ENCODE peak calls at places on chromosomes 4 and X, in six cellular contexts. One of them, this sample, is unnamed.

GRCh38 chr4:176002007-176002623 is 63.5 kb upstream of the WDR17 start:
- DNase-seq in NCI-H1694: no peak
- DNase-seq in activated gamma-delta T cell: peak
- DNase-seq in cardiac fibroblast: peak
- DNase-seq in right lobe of liver: peak
- DNase-seq in cerebellum: peak
- DNase-seq in this sample: no peak

GRCh38 chrX:8090906-8091305 is 80.2 kb downstream of the VCX2 start:
- DNase-seq in NCI-H1694: no peak
- DNase-seq in activated gamma-delta T cell: no peak
- DNase-seq in cardiac fibroblast: no peak
- DNase-seq in right lobe of liver: no peak
- DNase-seq in cerebellum: no peak
- DNase-seq in this sample: no peak

GRCh38 chr4:85866508-85866907 is 391.6 kb downstream of the ARHGAP24 start:
- DNase-seq in NCI-H1694: no peak
- DNase-seq in activated gamma-delta T cell: no peak
- DNase-seq in cardiac fibroblast: peak
- DNase-seq in right lobe of liver: no peak
- DNase-seq in cerebellum: no peak
- DNase-seq in this sample: no peak

GRCh38 chr4:4848540-4848939 is 10.9 kb upstream of the MSX1 start:
- DNase-seq in NCI-H1694: no peak
- DNase-seq in activated gamma-delta T cell: no peak
- DNase-seq in cardiac fibroblast: no peak
- DNase-seq in right lobe of liver: no peak
- DNase-seq in cerebellum: no peak
- DNase-seq in this sample: no peak

GRCh38 chr4:20044936-20045335 is 206.8 kb upstream of the SLIT2 start:
- DNase-seq in NCI-H1694: no peak
- DNase-seq in activated gamma-delta T cell: no peak
- DNase-seq in cardiac fibroblast: no peak
- DNase-seq in right lobe of liver: no peak
- DNase-seq in cerebellum: no peak
- DNase-seq in this sample: no peak

GRCh38 chrX:110723844-110724243 is 71.8 kb downstream of the CHRDL1 start:
- DNase-seq in NCI-H1694: no peak
- DNase-seq in activated gamma-delta T cell: no peak
- DNase-seq in cardiac fibroblast: no peak
- DNase-seq in right lobe of liver: no peak
- DNase-seq in cerebellum: no peak
- DNase-seq in this sample: no peak

GRCh38 chr4:55458611-55459010 is 62.9 kb downstream of the TMEM165 start:
- DNase-seq in NCI-H1694: no peak
- DNase-seq in activated gamma-delta T cell: no peak
- DNase-seq in cardiac fibroblast: peak
- DNase-seq in right lobe of liver: no peak
- DNase-seq in cerebellum: no peak
- DNase-seq in this sample: no peak

GRCh38 chr4:4320951-4321714 is 31.1 kb downstream of the ZBTB49 start:
- DNase-seq in NCI-H1694: no peak
- DNase-seq in activated gamma-delta T cell: no peak
- DNase-seq in cardiac fibroblast: no peak
- DNase-seq in right lobe of liver: no peak
- DNase-seq in cerebellum: no peak
- DNase-seq in this sample: no peak

GRCh38 chr4:71304289-71304850 is 34.5 kb upstream of the SLC4A4 start:
- DNase-seq in NCI-H1694: no peak
- DNase-seq in activated gamma-delta T cell: no peak
- DNase-seq in cardiac fibroblast: peak
- DNase-seq in right lobe of liver: no peak
- DNase-seq in cerebellum: no peak
- DNase-seq in this sample: peak

GRCh38 chr4:7206856-7207567 is 14.7 kb downstream of the SORCS2 start:
- DNase-seq in NCI-H1694: no peak
- DNase-seq in activated gamma-delta T cell: no peak
- DNase-seq in cardiac fibroblast: peak
- DNase-seq in right lobe of liver: peak
- DNase-seq in cerebellum: peak
- DNase-seq in this sample: peak

GRCh38 chr4:54231419-54232150 is 2.5 kb downstream of the PDGFRA start:
- DNase-seq in NCI-H1694: no peak
- DNase-seq in activated gamma-delta T cell: no peak
- DNase-seq in cardiac fibroblast: peak
- DNase-seq in right lobe of liver: peak
- DNase-seq in cerebellum: no peak
- DNase-seq in this sample: no peak

GRCh38 chr4:8136529-8136928 is 22.1 kb downstream of the ABLIM2 start:
- DNase-seq in NCI-H1694: no peak
- DNase-seq in activated gamma-delta T cell: no peak
- DNase-seq in cardiac fibroblast: no peak
- DNase-seq in right lobe of liver: no peak
- DNase-seq in cerebellum: no peak
- DNase-seq in this sample: no peak

GRCh38 chr4:156946508-156947197 is 24.9 kb downstream of the PDGFC start:
- DNase-seq in NCI-H1694: no peak
- DNase-seq in activated gamma-delta T cell: no peak
- DNase-seq in cardiac fibroblast: peak
- DNase-seq in right lobe of liver: no peak
- DNase-seq in cerebellum: no peak
- DNase-seq in this sample: peak

GRCh38 chr4:2702361-2702760 is 53.8 kb downstream of the TNIP2 start:
- DNase-seq in NCI-H1694: no peak
- DNase-seq in activated gamma-delta T cell: no peak
- DNase-seq in cardiac fibroblast: no peak
- DNase-seq in right lobe of liver: no peak
- DNase-seq in cerebellum: no peak
- DNase-seq in this sample: no peak

GRCh38 chr4:72679666-72680065 is 110.6 kb upstream of the ADAMTS3 start:
- DNase-seq in NCI-H1694: no peak
- DNase-seq in activated gamma-delta T cell: no peak
- DNase-seq in cardiac fibroblast: no peak
- DNase-seq in right lobe of liver: no peak
- DNase-seq in cerebellum: no peak
- DNase-seq in this sample: no peak

GRCh38 chrX:49155243-49155899 is 7.2 kb upstream of the MAGIX start:
- DNase-seq in NCI-H1694: no peak
- DNase-seq in activated gamma-delta T cell: no peak
- DNase-seq in cardiac fibroblast: peak
- DNase-seq in right lobe of liver: no peak
- DNase-seq in cerebellum: peak
- DNase-seq in this sample: no peak

GRCh38 chr4:30386266-30386895 is 333.8 kb upstream of the PCDH7 start:
- DNase-seq in NCI-H1694: no peak
- DNase-seq in activated gamma-delta T cell: no peak
- DNase-seq in cardiac fibroblast: peak
- DNase-seq in right lobe of liver: no peak
- DNase-seq in cerebellum: no peak
- DNase-seq in this sample: no peak

GRCh38 chr4:186472948-186473347 is 82.4 kb downstream of the MTNR1A start:
- DNase-seq in NCI-H1694: no peak
- DNase-seq in activated gamma-delta T cell: no peak
- DNase-seq in cardiac fibroblast: peak
- DNase-seq in right lobe of liver: no peak
- DNase-seq in cerebellum: peak
- DNase-seq in this sample: no peak

This sample was measured in RCC 7860.